ENCODE peak calls at places on chromosomes 2 and 18, in ten cellular contexts. U is OCI-LY7; G is fibroblast of lung; H is fibroblast of mammary gland; Y is foreskin fibroblast; W is stomach; V is brain microvascular endothelial cell; C is endothelial cell; F is CD8-positive, alpha-beta T cell; L is WERI-Rb-1. S is an unnamed sample.
A peak's percentile ranks its signal among the peaks of the same experiment; 100 is the strongest.

GRCh38 chr18:70405051-70405450 is 116.2 kb downstream of the SOCS6 start:
- DNase-seq in L (no peak), U (no peak), F (no peak), W (no peak), Y (peak; percentile 50), C (no peak), V (no peak), H (no peak), G (no peak), S (no peak)

GRCh38 chr2:213057977-213058376 is 93.4 kb downstream of the IKZF2 start:
- DNase-seq in H (no peak), C (no peak), U (no peak), V (no peak), F (no peak), G (no peak), W (no peak), L (no peak), Y (no peak), S (no peak)

GRCh38 chr2:217551229-217551909 is 451.4 kb downstream of the TNS1 start:
- DNase-seq in Y (peak; percentile 52), C (no peak), F (no peak), U (no peak), H (no peak), W (no peak), V (peak; percentile 53), G (peak; percentile 17), L (no peak), S (peak; percentile 68)

GRCh38 chr2:67322361-67323001 is 74.7 kb upstream of the ETAA1 start:
- DNase-seq in H (peak; percentile 61), C (peak; percentile 31), V (peak; percentile 33), F (no peak), L (peak; percentile 65), W (no peak), G (peak; percentile 79), U (no peak), Y (peak; percentile 75), S (peak; percentile 29)

GRCh38 chr2:48905696-48906095 is 150.2 kb upstream of the LHCGR start:
- DNase-seq in H (no peak), C (no peak), Y (no peak), V (no peak), U (no peak), F (no peak), G (no peak), W (no peak), L (no peak), S (no peak)

GRCh38 chr2:182208421-182208820 is 218.4 kb downstream of the PDE1A start:
- DNase-seq in Y (no peak), L (no peak), C (no peak), F (no peak), U (no peak), V (no peak), G (no peak), H (no peak), W (no peak), S (no peak)

GRCh38 chr18:23593720-23594119 is 7.4 kb upstream of the NPC1 start:
- DNase-seq in H (peak; percentile 98), V (peak; percentile 69), L (no peak), U (no peak), G (peak; percentile 56), W (no peak), C (no peak), F (no peak), Y (peak; percentile 96), S (peak; percentile 93)

GRCh38 chr2:11621465-11621864 is 48.5 kb downstream of the NTSR2 start:
- DNase-seq in C (no peak), W (no peak), Y (no peak), L (no peak), V (no peak), F (no peak), H (no peak), G (no peak), U (no peak), S (no peak)

GRCh38 chr18:7603259-7604000 is 36.3 kb downstream of the PTPRM start:
- DNase-seq in C (no peak), W (no peak), F (no peak), H (no peak), G (no peak), U (no peak), L (no peak), Y (no peak), V (no peak), S (no peak)

GRCh38 chr18:7601936-7602335 is 34.8 kb downstream of the PTPRM start:
- DNase-seq in W (no peak), L (no peak), U (no peak), H (no peak), Y (no peak), G (no peak), V (no peak), C (no peak), F (no peak), S (no peak)

GRCh38 chr18:7600528-7601248 is 33.6 kb downstream of the PTPRM start:
- DNase-seq in F (no peak), C (no peak), H (no peak), V (no peak), Y (no peak), U (no peak), W (no peak), G (no peak), L (no peak), S (no peak)

GRCh38 chr18:7600036-7600435 is 32.9 kb downstream of the PTPRM start:
- DNase-seq in H (no peak), W (no peak), U (no peak), F (no peak), Y (no peak), V (no peak), L (no peak), C (no peak), G (no peak), S (no peak)

GRCh38 chr18:7601249-7601620 is 34.1 kb downstream of the PTPRM start:
- DNase-seq in W (no peak), Y (peak; percentile 60), V (peak; percentile 60), L (no peak), H (peak; percentile 54), G (no peak), F (no peak), U (no peak), C (no peak), S (peak; percentile 56)
- TF ChIP-seq CTCF in W (no peak), Y (no peak), V (peak; percentile 63), L (no peak), H (peak; percentile 15), G (no peak), F (no peak), U (no peak), C (no peak), S (no peak)

DNA sequence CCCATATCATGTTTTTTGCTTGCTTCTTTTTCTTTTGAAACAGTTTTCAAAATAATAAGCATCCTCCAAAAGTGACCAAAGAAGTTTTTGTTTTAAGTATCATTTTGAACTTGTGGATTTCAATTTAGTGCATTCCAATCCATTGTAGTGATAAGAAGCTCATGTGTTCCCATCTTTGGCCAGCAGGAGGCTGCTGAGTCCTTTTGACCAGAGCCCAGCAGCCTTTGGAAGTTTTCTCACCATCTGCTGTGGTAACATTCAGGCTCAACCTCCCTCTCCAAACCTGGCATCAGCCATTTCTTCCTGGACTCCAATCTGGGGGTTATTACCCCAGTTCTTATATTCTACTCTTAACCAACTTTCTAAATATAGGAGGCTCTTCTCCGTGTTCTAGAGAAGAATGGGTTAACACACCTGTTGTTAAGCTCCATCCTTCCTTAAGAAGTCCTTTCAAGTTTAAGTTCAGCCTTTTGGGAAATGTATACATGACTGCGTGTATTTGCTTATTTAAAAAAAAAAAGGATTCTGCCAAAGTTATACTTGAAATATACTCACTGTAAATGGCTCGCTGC is 39.0 kb upstream of the MAL start:
- DNase-seq in L (peak; percentile 70), Y (peak; percentile 82), V (peak; percentile 76), U (peak; percentile 50), H (peak; percentile 69), F (no peak), C (peak; percentile 67), W (peak; percentile 70), G (peak; percentile 73), S (peak; percentile 62)
- TF ChIP-seq CTCF in L (peak; percentile 81), Y (peak; percentile 75), V (peak; percentile 82), U (peak; percentile 77), H (peak; percentile 80), F (peak; percentile 72), C (peak; percentile 85), W (peak; percentile 58), G (peak; percentile 85), S (peak; percentile 88)

DNA sequence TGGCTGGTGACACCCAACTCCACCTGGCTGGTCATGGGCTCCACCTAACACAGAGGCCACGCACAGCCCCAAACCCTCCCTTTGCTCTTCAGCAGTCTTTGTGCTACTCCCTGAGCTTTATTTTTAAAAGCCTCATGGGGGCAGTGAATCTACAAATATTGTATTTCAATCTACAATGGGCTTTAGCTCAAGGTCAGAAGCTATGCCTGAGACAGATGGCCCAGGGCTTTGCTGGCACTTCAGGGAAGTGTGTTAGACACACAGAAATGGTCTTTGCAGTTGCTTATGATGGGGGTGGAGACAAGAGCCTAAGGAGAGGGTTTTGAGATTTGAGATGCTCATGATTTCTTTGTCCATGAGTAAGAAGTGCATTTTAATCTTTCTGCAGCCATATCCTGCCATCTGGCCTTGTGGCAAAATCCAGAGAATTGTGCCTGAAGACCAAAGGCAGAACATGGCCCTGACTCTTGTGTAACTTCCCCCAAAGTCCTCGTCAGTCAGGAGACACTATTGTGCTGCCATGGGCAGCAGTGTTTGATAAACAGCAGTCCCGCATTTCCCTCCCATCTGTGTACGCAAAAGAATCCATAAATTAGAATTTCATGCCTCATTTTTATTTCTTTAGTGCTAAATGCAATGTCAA is 92.6 kb downstream of the VAPA start:
- DNase-seq in C (no peak), F (no peak), G (peak; percentile 70), Y (peak; percentile 72), V (no peak), W (no peak), L (peak; percentile 90), H (peak; percentile 47), U (peak; percentile 30), S (peak; percentile 36)
- TF ChIP-seq CTCF in C (no peak), F (no peak), G (peak; percentile 22), Y (peak; percentile 20), V (peak; percentile 40), W (no peak), L (peak; percentile 19), H (peak; percentile 26), U (peak; percentile 45), S (peak; percentile 48)

GRCh38 chr2:207531024-207531411 is 1.3 kb downstream of the CREB1 start:
- DNase-seq in H (peak; percentile 34), G (peak; percentile 35), V (no peak), F (no peak), C (no peak), W (no peak), U (no peak), L (no peak), Y (no peak), S (no peak)

GRCh38 chr2:207530160-207531023 is 630 bp downstream of the CREB1 start:
- DNase-seq in H (peak; percentile 43), Y (peak; percentile 50), F (peak; percentile 31), W (peak; percentile 54), C (peak; percentile 33), V (no peak), L (peak; percentile 39), U (peak; percentile 71), G (peak; percentile 49), S (peak; percentile 29)

GRCh38 chr2:207528980-207529329 is 807 bp upstream of the CREB1 start:
- DNase-seq in F (peak; percentile 41), U (peak; percentile 55), H (peak; percentile 46), Y (peak; percentile 54), V (no peak), L (no peak), W (peak; percentile 31), G (peak; percentile 26), C (peak; percentile 55), S (peak; percentile 21)

GRCh38 chr2:207532676-207533075 is 2.9 kb downstream of the CREB1 start:
- DNase-seq in F (no peak), W (no peak), L (no peak), G (no peak), C (no peak), V (no peak), H (no peak), U (no peak), Y (no peak), S (no peak)

GRCh38 chr2:207529330-207530159 is at the start of gene CREB1:
- DNase-seq in L (peak; percentile 96), V (peak; percentile 99), U (peak; percentile 96), F (peak; percentile 100), H (peak; percentile 98), G (peak; percentile 98), Y (peak; percentile 99), C (peak; percentile 100), W (peak; percentile 99), S (peak; percentile 99)
- TF ChIP-seq CTCF in L (no peak), V (no peak), U (peak; percentile 35), F (no peak), H (no peak), G (no peak), Y (no peak), C (no peak), W (no peak), S (peak; percentile 43)